ENCODE peak calls at places on chromosome 18, in eight cellular contexts. J is adrenal gland; R is H9; P is dorsolateral prefrontal cortex; A is HFF-Myc; Q is AG09319; O is activated CD4-positive, alpha-beta T cell treated with anti-CD3 and anti-CD28 coated beads, Interleukin-2, amount 50 U/mL, for 24 hours; U is activated naive CD4-positive, alpha-beta T cell treated with Interleukin-2 at 50 U/mL for 16 hours. N is an unnamed sample.

GRCh38 chr18:5197461-5197860 is 404 bp upstream of the AKAIN1 start:
- DNase-seq in J (no peak), R (peak), P (no peak), A (no peak), Q (no peak), O (no peak), U (no peak), N (no peak)

GRCh38 chr18:68937204-68937603 is 139.3 kb downstream of the CCDC102B start:
- DNase-seq in J (no peak), R (no peak), P (no peak), A (no peak), Q (no peak), O (no peak), U (no peak), N (no peak)

GRCh38 chr18:2256577-2256976 is 314.7 kb downstream of the METTL4 start:
- DNase-seq in J (no peak), R (no peak), P (no peak), A (no peak), Q (no peak), O (no peak), U (no peak), N (no peak)

GRCh38 chr18:7567487-7568425 is 640 bp downstream of the PTPRM start:
- DNase-seq in J (peak), R (peak), P (peak), A (no peak), Q (no peak), O (no peak), U (peak), N (peak)

GRCh38 chr18:44771957-44772917 is 91.5 kb downstream of the SETBP1 start:
- DNase-seq in J (peak), R (no peak), P (no peak), A (no peak), Q (no peak), O (no peak), U (no peak), N (no peak)

GRCh38 chr18:37355772-37356171 is 209.8 kb downstream of the CELF4 start:
- DNase-seq in J (no peak), R (no peak), P (no peak), A (no peak), Q (no peak), O (no peak), U (no peak), N (no peak)

GRCh38 chr18:31400191-31400590 is 23.6 kb downstream of the DSG4 start:
- DNase-seq in J (no peak), R (no peak), P (no peak), A (no peak), Q (no peak), O (no peak), U (no peak), N (no peak)

GRCh38 chr18:28723506-28723905 is 546.6 kb upstream of the CDH2 start:
- DNase-seq in J (no peak), R (no peak), P (no peak), A (no peak), Q (no peak), O (no peak), U (no peak), N (no peak)

GRCh38 chr18:73924836-73925235 is 222.8 kb downstream of the FBXO15 start:
- DNase-seq in J (no peak), R (no peak), P (no peak), A (no peak), Q (no peak), O (no peak), U (no peak), N (no peak)

GRCh38 chr18:21735452-21736015 is 5.1 kb upstream of the MIB1 start:
- DNase-seq in J (peak), R (peak), P (no peak), A (no peak), Q (no peak), O (peak), U (peak), N (no peak)

GRCh38 chr18:35515460-35516130 is 17.8 kb upstream of the INO80C start:
- DNase-seq in J (no peak), R (no peak), P (no peak), A (no peak), Q (no peak), O (no peak), U (no peak), N (no peak)

GRCh38 chr18:12333650-12334279 is 25.7 kb downstream of the TUBB6 start:
- DNase-seq in J (no peak), R (no peak), P (no peak), A (no peak), Q (no peak), O (no peak), U (no peak), N (no peak)

GRCh38 chr18:77071711-77072292 is 60.8 kb downstream of the MBP start:
- DNase-seq in J (peak), R (no peak), P (no peak), A (peak), Q (peak), O (no peak), U (peak), N (no peak)

GRCh38 chr18:52499646-52500045 is 159.6 kb downstream of the DCC start:
- DNase-seq in J (no peak), R (no peak), P (no peak), A (no peak), Q (no peak), O (no peak), U (no peak), N (no peak)

GRCh38 chr18:23689031-23689615 is at the start of gene LAMA3:
- DNase-seq in J (peak), R (no peak), P (peak), A (no peak), Q (peak), O (no peak), U (peak), N (peak)

GRCh38 chr18:40534748-40535147 is 1420.3 kb upstream of the PIK3C3 start:
- DNase-seq in J (no peak), R (no peak), P (no peak), A (no peak), Q (no peak), O (no peak), U (no peak), N (no peak)

N was measured in activated naive CD8-positive, alpha-beta T cell treated with anti-CD3 and anti-CD28 coated beads for 36 hours.